ENCODE peak calls at places on chromosomes 13 and 19, in nine cellular contexts. M is thyroid gland; K is activated T-cell treated with anti-CD3 and anti-CD28 coated beads, Interleukin-2, amount 50 U/mL, for 72 hours; Z is effector CD4-positive, alpha-beta T cell; T is NCI-H510A; A is HFFc6; V is non-pigmented ciliary epithelial cell; Q is HTR-8/SVneo; I is HCEC 1CT. F is an unnamed sample.

GRCh38 chr19:8592231-8593009 is 15.2 kb upstream of the MYO1F start:
- DNase-seq in M (peak; percentile 75), K (peak; percentile 97), Z (peak; percentile 93), T (no peak), A (peak; percentile 54), V (peak; percentile 87), Q (peak; percentile 95), I (no peak), F (peak; percentile 83)

GRCh38 chr13:78997902-78998654 is 339.1 kb upstream of the OBI1 start:
- DNase-seq in M (no peak), K (no peak), Z (no peak), T (no peak), A (no peak), V (no peak), Q (no peak), I (no peak), F (no peak)

GRCh38 chr19:35342430-35342829 is 5.3 kb upstream of the FFAR1 start:
- DNase-seq in M (no peak), K (no peak), Z (no peak), T (no peak), A (no peak), V (no peak), Q (no peak), I (no peak), F (no peak)

GRCh38 chr19:45778010-45778671 is 4.1 kb downstream of the DMPK start:
- DNase-seq in M (no peak), K (no peak), Z (no peak), T (no peak), A (no peak), V (no peak), Q (no peak), I (no peak), F (no peak)

GRCh38 chr19:45136507-45137178 is 24.1 kb downstream of the NKPD1 start:
- DNase-seq in M (peak; percentile 37), K (no peak), Z (no peak), T (no peak), A (no peak), V (no peak), Q (no peak), I (no peak), F (no peak)

GRCh38 chr19:16418597-16418962 is 53.2 kb downstream of the EPS15L1 start:
- DNase-seq in M (no peak), K (no peak), Z (no peak), T (no peak), A (no peak), V (no peak), Q (no peak), I (no peak), F (no peak)

GRCh38 chr13:33186851-33187250 is 98.7 kb downstream of the STARD13 start:
- DNase-seq in M (no peak), K (no peak), Z (no peak), T (no peak), A (no peak), V (peak; percentile 73), Q (peak; percentile 21), I (peak; percentile 66), F (no peak)

GRCh38 chr13:45626731-45627374 is 11.3 kb upstream of the ERICH6B start:
- DNase-seq in M (no peak), K (no peak), Z (no peak), T (no peak), A (no peak), V (no peak), Q (peak; percentile 26), I (no peak), F (no peak)

GRCh38 chr13:30577381-30577780 is 40.3 kb upstream of the USPL1 start:
- DNase-seq in M (no peak), K (peak; percentile 64), Z (peak; percentile 16), T (no peak), A (peak; percentile 88), V (peak; percentile 86), Q (peak; percentile 57), I (peak; percentile 91), F (no peak)

GRCh38 chr19:28482221-28482620 is 730.7 kb downstream of the UQCRFS1 start:
- DNase-seq in M (peak; percentile 20), K (no peak), Z (no peak), T (no peak), A (no peak), V (no peak), Q (no peak), I (no peak), F (no peak)

GRCh38 chr13:98575009-98575866 is 1.7 kb downstream of the STK24 start:
- DNase-seq in M (no peak), K (no peak), Z (no peak), T (no peak), A (no peak), V (no peak), Q (no peak), I (no peak), F (no peak)

GRCh38 chr13:43261018-43261417 is 237.6 kb downstream of the DNAJC15 start:
- DNase-seq in M (no peak), K (no peak), Z (no peak), T (no peak), A (peak; percentile 68), V (peak; percentile 17), Q (no peak), I (peak; percentile 83), F (no peak)

GRCh38 chr19:28399187-28399586 is 813.8 kb downstream of the UQCRFS1 start:
- DNase-seq in M (no peak), K (no peak), Z (no peak), T (no peak), A (no peak), V (no peak), Q (no peak), I (no peak), F (no peak)

GRCh38 chr19:27780367-27781065 is 1432.4 kb downstream of the UQCRFS1 start:
- DNase-seq in M (no peak), K (no peak), Z (no peak), T (no peak), A (no peak), V (no peak), Q (no peak), I (no peak), F (no peak)

GRCh38 chr19:11345122-11345752 is 831 bp downstream of the TMEM205 start:
- DNase-seq in M (peak; percentile 41), K (no peak), Z (no peak), T (no peak), A (no peak), V (no peak), Q (no peak), I (no peak), F (peak; percentile 7)

GRCh38 chr13:34352958-34353357 is 535.0 kb downstream of the RFC3 start:
- DNase-seq in M (no peak), K (no peak), Z (no peak), T (no peak), A (no peak), V (no peak), Q (no peak), I (no peak), F (no peak)

GRCh38 chr19:16188521-16188920 is 3.3 kb downstream of the FAM32A start:
- DNase-seq in M (no peak), K (no peak), Z (no peak), T (no peak), A (no peak), V (no peak), Q (no peak), I (no peak), F (no peak)

GRCh38 chr13:21133077-21133476 is 43.3 kb downstream of the SKA3 start:
- DNase-seq in M (no peak), K (no peak), Z (no peak), T (no peak), A (no peak), V (no peak), Q (no peak), I (no peak), F (no peak)